ENCODE peak calls at places on chromosomes 1 and 21, in seven cellular contexts. A is keratinocyte, J is HCT116, P is neural progenitor cell, V is endothelial cell of umbilical vein, S is fibroblast of lung, Y is HepG2. K is an unnamed sample.

GRCh38 chr1:200483491-200484143 is 73.8 kb upstream of the ZNF281 start:
- DNase-seq in A (peak; percentile 92), J (peak; percentile 91), P (peak; percentile 26), V (peak; percentile 94), S (peak; percentile 100), Y (peak; percentile 77), K (peak; percentile 81)

GRCh38 chr1:176201568-176201967 is 5.5 kb downstream of the COP1 start:
- DNase-seq in A (no peak), J (no peak), P (no peak), V (no peak), S (no peak), Y (no peak), K (no peak)

GRCh38 chr1:192445849-192446489 is 129.2 kb downstream of the RGS21 start:
- DNase-seq in A (no peak), J (peak; percentile 15), P (peak; percentile 36), V (peak; percentile 71), S (peak; percentile 40), Y (peak; percentile 7), K (peak; percentile 20)

GRCh38 chr1:152654110-152654509 is 9.1 kb upstream of the LCE2D start:
- DNase-seq in A (peak; percentile 19), J (peak; percentile 32), P (peak; percentile 1), V (peak; percentile 53), S (peak; percentile 10), Y (peak; percentile 59), K (peak; percentile 56)

GRCh38 chr1:175222296-175222938 is 29.8 kb upstream of the KIAA0040 start:
- DNase-seq in A (peak; percentile 99), J (no peak), P (no peak), V (no peak), S (peak; percentile 3), Y (no peak), K (no peak)

GRCh38 chr1:16061255-16061654 is 12.2 kb downstream of the FAM131C start:
- DNase-seq in A (no peak), J (no peak), P (no peak), V (no peak), S (no peak), Y (no peak), K (peak; percentile 57)

GRCh38 chr1:202171292-202172014 is 11.1 kb upstream of the PTPN7 start:
- DNase-seq in A (no peak), J (no peak), P (no peak), V (no peak), S (no peak), Y (no peak), K (no peak)

GRCh38 chr1:212700892-212701819 is 1.5 kb upstream of the BATF3 start:
- DNase-seq in A (no peak), J (no peak), P (peak; percentile 70), V (peak; percentile 65), S (peak; percentile 66), Y (no peak), K (no peak)

GRCh38 chr1:185062710-185063370 is 17.5 kb downstream of the RNF2 start:
- DNase-seq in A (no peak), J (no peak), P (no peak), V (no peak), S (peak; percentile 35), Y (no peak), K (no peak)

GRCh38 chr1:93813076-93813475 is 65.9 kb downstream of the DNTTIP2 start:
- DNase-seq in A (no peak), J (no peak), P (no peak), V (no peak), S (no peak), Y (peak; percentile 40), K (peak; percentile 63)

GRCh38 chr1:46301406-46302090 is 1.9 kb downstream of the LRRC41 start:
- DNase-seq in A (no peak), J (no peak), P (peak; percentile 31), V (no peak), S (peak; percentile 63), Y (peak; percentile 22), K (no peak)

GRCh38 chr1:111515291-111516007 is 12.0 kb upstream of the ADORA3 start:
- DNase-seq in A (no peak), J (no peak), P (no peak), V (peak; percentile 65), S (peak; percentile 72), Y (no peak), K (no peak)

GRCh38 chr21:41460578-41461527 is 34.8 kb downstream of the MX1 start:
- DNase-seq in A (peak; percentile 25), J (peak; percentile 27), P (peak; percentile 77), V (peak; percentile 56), S (peak; percentile 60), Y (peak; percentile 54), K (peak; percentile 56)

GRCh38 chr1:92444351-92444750 is 42.4 kb downstream of the GFI1 start:
- DNase-seq in A (no peak), J (no peak), P (no peak), V (no peak), S (peak; percentile 67), Y (peak; percentile 12), K (no peak)

GRCh38 chr21:38805282-38806152 is at the start of gene ETS2:
- DNase-seq in A (no peak), J (peak; percentile 87), P (peak; percentile 89), V (peak; percentile 81), S (peak; percentile 93), Y (peak; percentile 84), K (peak; percentile 83)

GRCh38 chr1:208223136-208223535 is 21.0 kb downstream of the PLXNA2 start:
- DNase-seq in A (no peak), J (no peak), P (no peak), V (peak; percentile 50), S (peak; percentile 75), Y (no peak), K (no peak)

GRCh38 chr1:227038401-227038800 is 98.3 kb downstream of the COQ8A start:
- DNase-seq in A (no peak), J (no peak), P (no peak), V (no peak), S (peak; percentile 83), Y (no peak), K (no peak)

GRCh38 chr21:38289697-38290096 is 32.9 kb downstream of the KCNJ15 start:
- DNase-seq in A (peak; percentile 85), J (no peak), P (no peak), V (peak; percentile 73), S (peak; percentile 100), Y (no peak), K (no peak)

GRCh38 chr1:40396420-40396819 is 22.9 kb downstream of the SMAP2 start:
- DNase-seq in A (no peak), J (no peak), P (no peak), V (no peak), S (no peak), Y (no peak), K (no peak)

GRCh38 chr21:39066829-39067785 is 116.1 kb downstream of the PSMG1 start:
- DNase-seq in A (no peak), J (no peak), P (no peak), V (peak; percentile 83), S (no peak), Y (no peak), K (no peak)

GRCh38 chr1:88191917-88192316 is 492.2 kb upstream of the PKN2 start:
- DNase-seq in A (no peak), J (no peak), P (no peak), V (no peak), S (no peak), Y (no peak), K (no peak)

GRCh38 chr1:179146916-179147315 is 65.0 kb downstream of the TOR3A start:
- DNase-seq in A (no peak), J (no peak), P (no peak), V (no peak), S (peak; percentile 62), Y (no peak), K (no peak)

GRCh38 chr1:111813440-111814304 is 58.0 kb downstream of the DDX20 start:
- DNase-seq in A (no peak), J (no peak), P (peak; percentile 21), V (no peak), S (no peak), Y (peak; percentile 19), K (no peak)

DNA sequence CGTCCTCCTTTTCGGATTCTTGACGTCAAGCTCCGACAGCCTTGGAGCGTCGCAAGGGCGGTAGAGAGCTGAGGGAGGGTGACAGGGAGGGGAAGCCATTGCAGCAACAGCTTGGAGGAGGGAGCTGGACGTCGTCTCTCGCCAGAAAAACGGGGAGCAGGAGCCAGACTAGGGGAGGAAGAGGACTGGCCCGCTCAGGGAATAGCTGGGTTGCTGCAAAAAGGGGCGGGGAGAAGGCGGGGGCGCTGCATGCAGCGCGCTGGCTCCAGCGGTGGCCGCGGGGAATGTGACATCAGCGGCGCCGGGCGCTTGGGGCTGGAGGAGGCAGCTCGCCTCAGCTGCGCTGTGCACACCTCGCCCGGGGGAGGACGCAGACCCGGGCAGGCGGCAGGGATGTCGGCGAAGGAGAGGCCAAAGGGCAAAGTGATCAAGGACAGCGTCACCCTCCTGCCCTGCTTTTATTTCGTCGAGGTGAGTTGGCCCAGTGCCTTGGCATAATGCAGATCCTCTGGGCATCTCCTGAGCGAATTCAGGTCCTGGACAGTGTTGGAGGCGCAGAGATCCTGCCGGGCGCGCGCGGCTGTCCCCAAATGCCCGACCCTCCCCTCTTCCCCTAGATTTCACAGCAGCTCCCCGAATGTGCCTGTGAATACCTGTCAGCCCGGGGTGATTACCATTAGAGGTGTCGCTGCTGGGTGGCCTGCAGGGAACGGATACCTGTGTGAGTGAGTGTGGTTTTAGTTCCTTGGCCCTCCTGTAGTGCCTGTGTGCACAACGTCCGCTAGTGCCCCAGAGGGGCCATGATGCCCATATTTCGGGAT is at the start of gene PLPPR4:
- DNase-seq in A (no peak), J (peak; percentile 12), P (peak; percentile 87), V (peak; percentile 24), S (peak; percentile 62), Y (no peak), K (peak; percentile 19)
- TF ChIP-seq EZH2 in A (peak; percentile 72), J (no peak), P (peak; percentile 65), V (peak; percentile 21), S (no peak), Y (no peak), K (no peak)

DNA sequence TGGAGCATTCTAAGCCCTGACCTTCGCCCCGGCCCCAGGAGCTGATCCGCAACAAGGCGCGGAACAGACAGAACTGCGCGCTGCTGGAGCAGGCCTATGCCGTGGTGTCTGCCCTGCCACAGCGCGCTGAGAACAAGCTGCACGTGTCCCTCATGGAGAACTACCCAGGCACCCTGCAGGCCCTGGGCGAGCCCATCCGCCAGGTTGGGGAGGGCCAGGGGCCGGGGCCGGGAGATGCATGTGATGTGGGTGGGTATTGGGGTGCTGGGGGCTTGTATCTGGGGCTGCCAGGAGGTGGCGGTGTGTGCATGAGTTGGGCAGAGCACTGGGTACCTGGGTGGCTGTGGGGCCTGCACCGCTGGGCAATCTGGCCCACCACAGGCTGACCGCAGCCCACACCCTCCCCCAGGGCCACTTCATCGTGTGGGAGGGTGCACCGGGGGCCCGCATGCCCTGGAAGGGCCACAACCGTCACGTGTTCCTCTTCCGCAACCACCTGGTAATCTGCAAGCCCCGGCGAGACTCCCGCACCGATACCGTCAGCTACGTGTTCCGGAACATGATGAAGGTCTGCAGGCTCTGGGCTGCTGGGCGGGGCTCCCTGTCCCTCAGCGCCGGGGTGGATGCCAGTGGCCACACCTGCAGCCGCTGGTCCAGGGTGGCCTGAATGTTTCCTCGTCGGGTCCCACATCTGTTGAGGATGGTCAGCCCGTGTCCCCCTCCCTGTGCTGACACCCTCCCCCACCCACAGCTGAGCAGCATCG is 65.8 kb downstream of the TRIM11 start:
- DNase-seq in A (no peak), J (no peak), P (peak; percentile 42), V (no peak), S (no peak), Y (no peak), K (no peak)
- TF ChIP-seq CTCF in A (peak; percentile 54), J (peak; percentile 45), P (peak; percentile 52), V (no peak), S (peak; percentile 25), Y (peak; percentile 75), K (peak; percentile 35)

GRCh38 chr1:181106022-181106312 is 17.5 kb downstream of the IER5 start:
- DNase-seq in A (no peak), J (no peak), P (no peak), V (no peak), S (no peak), Y (no peak), K (no peak)
- TF ChIP-seq EZH2 in A (no peak), J (no peak), P (no peak), V (no peak), S (no peak), Y (no peak), K (no peak)

GRCh38 chr1:119554188-119554587 is 47.2 kb downstream of the HSD3B1 start:
- DNase-seq in A (no peak), J (no peak), P (no peak), V (peak; percentile 94), S (peak; percentile 98), Y (no peak), K (peak; percentile 68)
- TF ChIP-seq CTCF in A (no peak), J (no peak), P (no peak), V (no peak), S (no peak), Y (no peak), K (no peak)